ENCODE peak calls at places on chromosome 18, in eight cellular contexts. G is GM23338, O is neural progenitor cell, U is PC-3, R is OCI-LY7, J is fibroblast of lung, E is HCT116, T is GM23248. P is an unnamed sample.

GRCh38 chr18:50602466-50602865 is 42.6 kb downstream of the MAPK4 start:
- DNase-seq in G (peak; percentile 19), R (no peak), J (peak; percentile 29), U (no peak), T (no peak), O (no peak), E (no peak), P (peak; percentile 46)

GRCh38 chr18:63005306-63005705 is 290.0 kb downstream of the PHLPP1 start:
- DNase-seq in U (no peak), E (no peak), G (no peak), R (no peak), T (no peak), J (no peak), O (no peak), P (no peak)

GRCh38 chr18:48734460-48734859 is 195.6 kb downstream of the CTIF start:
- DNase-seq in E (no peak), R (no peak), G (no peak), U (no peak), T (peak; percentile 45), J (no peak), O (no peak), P (no peak)

GRCh38 chr18:63730788-63731187 is 28.0 kb downstream of the SERPINB11 start:
- DNase-seq in O (peak; percentile 6), T (no peak), E (no peak), G (peak; percentile 4), R (no peak), U (peak; percentile 74), J (peak; percentile 5), P (no peak)

GRCh38 chr18:49015886-49016647 is 65.3 kb upstream of the SMAD7 start:
- DNase-seq in J (no peak), R (no peak), T (no peak), G (no peak), O (no peak), E (no peak), U (no peak), P (no peak)

GRCh38 chr18:5180254-5180653 is 16.8 kb downstream of the AKAIN1 start:
- DNase-seq in J (no peak), O (no peak), T (no peak), G (no peak), R (no peak), U (no peak), E (no peak), P (no peak)

GRCh38 chr18:48002933-48003365 is 72.5 kb upstream of the SMAD2 start:
- DNase-seq in E (peak; percentile 77), J (peak; percentile 78), R (no peak), U (peak; percentile 77), G (no peak), O (no peak), T (peak; percentile 81), P (peak; percentile 96)

GRCh38 chr18:50203801-50204604 is 9.1 kb upstream of the MYO5B start:
- DNase-seq in G (peak; percentile 91), J (peak; percentile 24), R (no peak), E (peak; percentile 49), T (peak; percentile 56), O (peak; percentile 88), U (peak; percentile 52), P (peak; percentile 19)

GRCh38 chr18:79548986-79549637 is 130.5 kb upstream of the CTDP1 start:
- DNase-seq in T (no peak), O (no peak), R (no peak), E (no peak), U (no peak), J (no peak), G (no peak), P (no peak)

GRCh38 chr18:43780782-43781340 is 503.6 kb upstream of the SYT4 start:
- DNase-seq in R (no peak), O (no peak), E (no peak), J (peak; percentile 65), G (no peak), T (peak; percentile 87), U (peak; percentile 70), P (no peak)

GRCh38 chr18:48354746-48355260 is 54.4 kb downstream of the ZBTB7C start:
- DNase-seq in G (no peak), R (no peak), U (no peak), E (no peak), O (no peak), T (no peak), J (no peak), P (no peak)

GRCh38 chr18:55440988-55441387 is 147.0 kb downstream of the TCF4 start:
- DNase-seq in E (no peak), O (no peak), U (no peak), T (no peak), J (no peak), G (no peak), R (no peak), P (no peak)
- H3K79me2 ChIP-seq in E (no peaks in the 10 kb centered on the region), O (peaks cover 100% of the 10 kb centered on the region), U (no peaks in the 10 kb centered on the region), T (peaks cover 90% of the 10 kb centered on the region), J (peaks cover 2% of the 10 kb centered on the region), G (peaks cover 85% of the 10 kb centered on the region), R (peaks cover 61% of the 10 kb centered on the region), P (peaks cover 2% of the 10 kb centered on the region)

GRCh38 chr18:59699061-59699460 is 1.8 kb upstream of the CCBE1 start:
- DNase-seq in R (no peak), O (no peak), T (no peak), G (no peak), J (no peak), U (no peak), E (no peak), P (no peak)
- H3K4me1 ChIP-seq in R (no peaks in the 10 kb centered on the region), O (peaks cover 58% of the 10 kb centered on the region), T (peaks cover 9% of the 10 kb centered on the region), G (peaks cover 56% of the 10 kb centered on the region), J (peaks cover 2% of the 10 kb centered on the region), U (peaks cover 34% of the 10 kb centered on the region), E (peaks cover 4% of the 10 kb centered on the region), P (peaks cover 13% of the 10 kb centered on the region)

GRCh38 chr18:70308555-70309294 is 19.9 kb downstream of the SOCS6 start:
- DNase-seq in U (no peak), R (no peak), J (no peak), T (no peak), G (no peak), E (no peak), O (no peak), P (no peak)
- H3K79me2 ChIP-seq in U (peaks cover 100% of the 10 kb centered on the region), R (no peaks in the 10 kb centered on the region), J (peaks cover 99% of the 10 kb centered on the region), T (peaks cover 100% of the 10 kb centered on the region), G (peaks cover 100% of the 10 kb centered on the region), E (peaks cover 100% of the 10 kb centered on the region), O (peaks cover 100% of the 10 kb centered on the region), P (peaks cover 13% of the 10 kb centered on the region)

DNA sequence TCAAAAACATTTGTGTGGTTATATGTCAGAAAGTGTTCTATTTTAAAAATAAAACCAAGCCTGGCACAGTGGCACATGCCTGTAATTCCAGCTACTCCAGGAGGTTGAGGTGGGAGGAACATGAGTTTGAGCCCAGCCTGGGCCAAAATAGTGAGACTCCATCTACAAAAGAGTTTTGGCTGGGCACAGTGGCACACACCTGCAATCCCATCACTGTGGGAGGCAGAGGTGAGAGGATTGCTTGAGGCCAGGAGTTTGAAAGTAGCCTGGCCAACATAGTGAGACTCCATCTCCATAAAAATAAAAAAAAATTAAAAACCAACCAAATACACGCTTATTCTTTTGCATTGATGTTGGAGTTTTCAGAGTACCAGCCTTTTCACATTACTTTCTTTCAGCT is 9.6 kb downstream of the ANKRD12 start:
- DNase-seq in T (no peak), O (no peak), E (no peak), G (no peak), R (no peak), J (no peak), U (no peak), P (no peak)
- H3K4me1 ChIP-seq in T (peaks cover 39% of the 10 kb centered on the region), O (no peaks in the 10 kb centered on the region), E (no peaks in the 10 kb centered on the region), G (no peaks in the 10 kb centered on the region), R (peaks cover 66% of the 10 kb centered on the region), J (peaks cover 5% of the 10 kb centered on the region), U (peaks cover 13% of the 10 kb centered on the region), P (no peaks in the 10 kb centered on the region)

DNA sequence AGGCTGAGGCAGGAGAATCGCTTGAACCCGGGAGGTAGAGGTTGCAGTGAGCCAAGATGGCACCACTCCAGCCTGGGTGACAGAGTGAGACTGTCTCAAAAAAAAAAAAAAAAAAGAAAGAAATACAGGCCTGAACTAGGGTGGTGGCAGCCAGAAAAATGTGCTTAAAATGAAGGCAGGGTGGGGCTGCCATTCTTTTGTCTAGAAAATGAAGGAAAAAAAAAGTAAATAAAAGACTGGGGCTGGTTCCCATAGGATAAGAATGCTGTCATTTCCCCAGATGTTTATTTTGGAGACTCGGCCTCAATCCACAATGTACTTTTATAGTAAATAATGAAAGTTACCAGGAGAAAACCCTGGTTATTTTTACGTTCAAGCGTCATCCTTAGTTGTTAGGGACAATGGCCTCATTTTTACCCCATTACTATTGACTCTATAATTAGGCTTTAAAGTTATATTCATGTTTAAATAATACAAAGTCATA is 58.9 kb downstream of the ATP8B1 start:
- DNase-seq in U (peak; percentile 64), G (no peak), O (no peak), T (peak; percentile 38), E (no peak), J (peak; percentile 53), R (no peak), P (no peak)
- H3K79me2 ChIP-seq in U (peaks cover 39% of the 10 kb centered on the region), G (no peaks in the 10 kb centered on the region), O (no peaks in the 10 kb centered on the region), T (peaks cover 89% of the 10 kb centered on the region), E (no peaks in the 10 kb centered on the region), J (peaks cover 92% of the 10 kb centered on the region), R (no peaks in the 10 kb centered on the region), P (no peaks in the 10 kb centered on the region)

P was measured in trophoblast cell.